ENCODE peak calls at places on chromosomes 13 and 19, in four cellular contexts. M is bronchial epithelial cell, Y is DMS153, B is kidney glomerular epithelial cell. Z is an unnamed sample.
A peak's percentile ranks its signal among the peaks of the same experiment; 100 is the strongest.

GRCh38 chr13:101640797-101641400 is 188.4 kb downstream of the ITGBL1 start:
- DNase-seq in M (peak; percentile 94), B (peak; percentile 73), Y (no peak), Z (no peak)

GRCh38 chr13:39016789-39017188 is 21.1 kb downstream of the PROSER1 start:
- DNase-seq in M (peak; percentile 35), Y (no peak), B (peak; percentile 25), Z (no peak)

GRCh38 chr19:56477429-56478338 is 539 bp upstream of the ZNF667 start:
- DNase-seq in M (peak; percentile 86), Y (no peak), B (peak; percentile 92), Z (peak; percentile 72)

GRCh38 chr19:55146648-55147218 is 2.3 kb downstream of the TNNT1 start:
- DNase-seq in M (peak; percentile 8), Y (peak; percentile 86), B (no peak), Z (no peak)

GRCh38 chr13:22757530-22758120 is 423.2 kb upstream of the SGCG start:
- DNase-seq in B (peak; percentile 9), M (peak; percentile 9), Y (no peak), Z (no peak)

GRCh38 chr19:2034729-2035589 is 16.1 kb downstream of the MKNK2 start:
- DNase-seq in M (peak; percentile 29), Y (no peak), B (no peak), Z (no peak)

GRCh38 chr19:48466571-48467325 is 2.4 kb upstream of the CYTH2 start:
- DNase-seq in M (peak; percentile 60), B (peak; percentile 10), Y (no peak), Z (no peak)

GRCh38 chr19:23785982-23786381 is 27.3 kb upstream of the ZNF681 start:
- DNase-seq in Y (no peak), B (no peak), M (no peak), Z (no peak)

GRCh38 chr13:108313382-108313781 is 43.9 kb downstream of the TNFSF13B start:
- DNase-seq in Y (no peak), B (no peak), M (no peak), Z (no peak)

GRCh38 chr13:46679369-46680180 is 117.4 kb downstream of the ESD start:
- DNase-seq in B (peak; percentile 30), M (no peak), Y (no peak), Z (no peak)

GRCh38 chr19:33251526-33252090 is 26.0 kb upstream of the SLC7A10 start:
- DNase-seq in M (no peak), Y (no peak), B (no peak), Z (no peak)

GRCh38 chr19:49954933-49955332 is 6.0 kb downstream of the SIGLEC11 start:
- DNase-seq in B (no peak), M (peak; percentile 18), Y (no peak), Z (no peak)

GRCh38 chr19:42325308-42325895 is at the start of gene MEGF8:
- DNase-seq in Y (peak; percentile 98), M (peak; percentile 98), B (peak; percentile 97), Z (peak; percentile 94)

GRCh38 chr19:38155453-38155852 is 68.6 kb downstream of the DPF1 start:
- DNase-seq in B (no peak), Y (no peak), M (peak; percentile 56), Z (no peak)

GRCh38 chr19:46629546-46630025 is 4.7 kb upstream of the PTGIR start:
- DNase-seq in B (no peak), Y (no peak), M (no peak), Z (no peak)

GRCh38 chr19:5131866-5132561 is 163.1 kb downstream of the KDM4B start:
- DNase-seq in M (peak; percentile 11), Y (peak; percentile 27), B (no peak), Z (no peak)

GRCh38 chr19:41222240-41222639 is 3.2 kb downstream of the AXL start:
- DNase-seq in Y (no peak), B (no peak), M (no peak), Z (no peak)

GRCh38 chr19:50460161-50460765 is 16.0 kb upstream of the EMC10 start:
- DNase-seq in M (no peak), Y (no peak), B (peak; percentile 93), Z (no peak)

GRCh38 chr13:95146486-95146885 is 154.8 kb downstream of the ABCC4 start:
- DNase-seq in B (no peak), M (no peak), Y (no peak), Z (no peak)

GRCh38 chr13:95643009-95643408 is 1.5 kb downstream of the DZIP1 start:
- DNase-seq in B (no peak), M (no peak), Y (no peak), Z (no peak)

GRCh38 chr13:112219753-112220152 is 152.8 kb downstream of the SOX1 start:
- DNase-seq in Y (no peak), M (no peak), B (no peak), Z (no peak)

GRCh38 chr13:21240586-21240985 is 64.1 kb downstream of the MRPL57 start:
- DNase-seq in Y (no peak), B (peak; percentile 10), M (peak; percentile 33), Z (no peak)

GRCh38 chr13:24273926-24274325 is 35.5 kb upstream of the C1QTNF9 start:
- DNase-seq in B (no peak), Y (no peak), M (no peak), Z (no peak)

GRCh38 chr13:85896516-85897450 is 97.6 kb upstream of the SLITRK6 start:
- DNase-seq in Y (no peak), M (peak; percentile 97), B (no peak), Z (no peak)

GRCh38 chr13:19767966-19768365 is 14.8 kb downstream of the PSPC1 start:
- DNase-seq in Y (no peak), M (no peak), B (no peak), Z (no peak)

GRCh38 chr19:50500060-50500752 is 10.8 kb downstream of the JOSD2 start:
- DNase-seq in B (no peak), Y (no peak), M (no peak), Z (no peak)

GRCh38 chr13:102978168-102978567 is 88.0 kb downstream of the SLC10A2 start:
- DNase-seq in Y (no peak), B (peak; percentile 4), M (no peak), Z (no peak)

GRCh38 chr19:34120846-34121639 is 51.3 kb upstream of the LSM14A start:
- DNase-seq in B (peak; percentile 10), Y (no peak), M (peak; percentile 31), Z (no peak)

GRCh38 chr13:64928704-64929499 is 2301.2 kb downstream of the PCDH9 start:
- DNase-seq in M (peak; percentile 75), Y (no peak), B (peak; percentile 92), Z (no peak)

GRCh38 chr13:26923824-26924605 is 163.4 kb upstream of the GPR12 start:
- DNase-seq in M (peak; percentile 40), Y (no peak), B (no peak), Z (no peak)

GRCh38 chr13:79501538-79502232 is 20.7 kb downstream of the NDFIP2 start:
- DNase-seq in Y (no peak), B (no peak), M (peak; percentile 45), Z (no peak)

GRCh38 chr19:35045667-35046300 is 4.3 kb downstream of the HPN start:
- DNase-seq in M (no peak), B (no peak), Y (no peak), Z (no peak)

GRCh38 chr19:4390862-4391693 is 9.3 kb downstream of the SH3GL1 start:
- DNase-seq in Y (no peak), B (no peak), M (peak; percentile 58), Z (no peak)

GRCh38 chr19:13164370-13165090 is 14.3 kb downstream of the IER2 start:
- DNase-seq in M (peak; percentile 84), B (peak; percentile 38), Y (peak; percentile 68), Z (no peak)

GRCh38 chr13:41842029-41842428 is 118.9 kb downstream of the VWA8 start:
- DNase-seq in B (peak; percentile 44), M (no peak), Y (no peak), Z (no peak)

GRCh38 chr19:38653028-38653571 is 5.7 kb downstream of the ACTN4 start:
- DNase-seq in M (peak; percentile 48), Y (no peak), B (no peak), Z (no peak)

GRCh38 chr13:39506559-39507390 is 96.2 kb downstream of the LHFPL6 start:
- DNase-seq in B (no peak), Y (no peak), M (peak; percentile 99), Z (no peak)

GRCh38 chr19:41324921-41325639 is 15.1 kb downstream of the CCDC97 start:
- DNase-seq in Y (no peak), B (peak; percentile 66), M (peak; percentile 85), Z (no peak)

GRCh38 chr19:1512671-1513491 is at the start of gene ADAMTSL5:
- DNase-seq in Y (no peak), B (no peak), M (peak; percentile 41), Z (no peak)

GRCh38 chr13:43307921-43308433 is 284.6 kb downstream of the DNAJC15 start:
- DNase-seq in Y (peak; percentile 95), B (peak; percentile 97), M (peak; percentile 86), Z (peak; percentile 71)